ENCODE peak calls at places on chromosomes 7 and 10, in five cellular contexts. Z is mammary epithelial cell, W is cardiac muscle cell, A is tibial artery, K is dorsolateral prefrontal cortex. Q is an unnamed sample.

GRCh38 chr7:31488562-31489203 is 25.2 kb upstream of the ITPRID1 start:
- DNase-seq in Z (peak), W (peak), A (peak), K (peak), Q (peak)

GRCh38 chr7:127598318-127598717 is 4.8 kb downstream of the FSCN3 start:
- DNase-seq in Z (no peak), W (no peak), A (no peak), K (no peak), Q (no peak)

GRCh38 chr10:7300327-7300726 is 110.5 kb downstream of the SFMBT2 start:
- DNase-seq in Z (peak), W (no peak), A (no peak), K (no peak), Q (no peak)

GRCh38 chr7:135169936-135170222 is 628 bp downstream of the CYREN start:
- DNase-seq in Z (no peak), W (no peak), A (no peak), K (no peak), Q (no peak)

GRCh38 chr10:36172574-36172973 is 530.5 kb upstream of the FZD8 start:
- DNase-seq in Z (peak), W (no peak), A (no peak), K (no peak), Q (no peak)

GRCh38 chr7:55435466-55435865 is 70.3 kb downstream of the LANCL2 start:
- DNase-seq in Z (no peak), W (no peak), A (no peak), K (no peak), Q (no peak)

GRCh38 chr10:12390733-12391132 is 41.4 kb downstream of the CAMK1D start:
- DNase-seq in Z (no peak), W (no peak), A (no peak), K (no peak), Q (no peak)

GRCh38 chr7:5780801-5781496 is 514 bp downstream of the RNF216 start:
- DNase-seq in Z (peak), W (peak), A (peak), K (peak), Q (peak)

GRCh38 chr7:94176694-94177200 is 172.6 kb upstream of the BET1 start:
- DNase-seq in Z (no peak), W (no peak), A (no peak), K (no peak), Q (no peak)

GRCh38 chr7:65980478-65981250 is 1.3 kb downstream of the GUSB start:
- DNase-seq in Z (no peak), W (peak), A (peak), K (no peak), Q (no peak)

GRCh38 chr7:94492601-94493000 is 17.0 kb upstream of the CASD1 start:
- DNase-seq in Z (no peak), W (no peak), A (no peak), K (no peak), Q (no peak)

GRCh38 chr10:101570764-101571572 is 17.1 kb downstream of the POLL start:
- DNase-seq in Z (peak), W (no peak), A (no peak), K (no peak), Q (no peak)

GRCh38 chr10:112805701-112806100 is 144.3 kb upstream of the TCF7L2 start:
- DNase-seq in Z (no peak), W (no peak), A (no peak), K (no peak), Q (no peak)

GRCh38 chr10:43343126-43343525 is 28.3 kb upstream of the FXYD4 start:
- DNase-seq in Z (no peak), W (no peak), A (no peak), K (no peak), Q (no peak)

GRCh38 chr7:5424689-5425506 is 1.3 kb upstream of the TNRC18 start:
- DNase-seq in Z (peak), W (peak), A (peak), K (no peak), Q (no peak)

GRCh38 chr7:428896-429827 is 90.5 kb downstream of the PDGFA start:
- DNase-seq in Z (no peak), W (no peak), A (no peak), K (no peak), Q (no peak)

GRCh38 chr10:27744478-27745379 is 890 bp downstream of the MKX start:
- DNase-seq in Z (peak), W (peak), A (peak), K (no peak), Q (no peak)

GRCh38 chr10:97517778-97518561 is 19.2 kb downstream of the UBTD1 start:
- DNase-seq in Z (peak), W (no peak), A (no peak), K (no peak), Q (no peak)

GRCh38 chr7:40419832-40420231 is 285.0 kb downstream of the SUGCT start:
- DNase-seq in Z (no peak), W (peak), A (no peak), K (no peak), Q (no peak)

GRCh38 chr7:4202954-4203353 is 479.1 kb upstream of the FOXK1 start:
- DNase-seq in Z (no peak), W (no peak), A (no peak), K (no peak), Q (no peak)

GRCh38 chr10:120121768-120122167 is 229.2 kb downstream of the SEC23IP start:
- DNase-seq in Z (no peak), W (no peak), A (no peak), K (no peak), Q (no peak)

GRCh38 chr10:126398924-126399323 is 10.6 kb upstream of the ADAM12 start:
- DNase-seq in Z (no peak), W (no peak), A (no peak), K (no peak), Q (no peak)

GRCh38 chr7:75028299-75028698 is 45.3 kb downstream of the RCC1L start:
- DNase-seq in Z (no peak), W (no peak), A (no peak), K (no peak), Q (no peak)

GRCh38 chr10:24925799-24926198 is 26.6 kb downstream of the PRTFDC1 start:
- DNase-seq in Z (no peak), W (no peak), A (no peak), K (no peak), Q (no peak)

GRCh38 chr10:116763440-116763839 is 21.1 kb upstream of the HSPA12A start:
- DNase-seq in Z (no peak), W (no peak), A (no peak), K (no peak), Q (no peak)

GRCh38 chr7:137579913-137580640 is 236.5 kb upstream of the PTN start:
- DNase-seq in Z (peak), W (no peak), A (no peak), K (no peak), Q (no peak)

GRCh38 chr7:151272410-151272809 is 23.9 kb upstream of the SMARCD3 start:
- DNase-seq in Z (no peak), W (no peak), A (peak), K (no peak), Q (no peak)

GRCh38 chr7:103009466-103010219 is 65.0 kb downstream of the FBXL13 start:
- DNase-seq in Z (no peak), W (no peak), A (no peak), K (no peak), Q (no peak)

DNA sequence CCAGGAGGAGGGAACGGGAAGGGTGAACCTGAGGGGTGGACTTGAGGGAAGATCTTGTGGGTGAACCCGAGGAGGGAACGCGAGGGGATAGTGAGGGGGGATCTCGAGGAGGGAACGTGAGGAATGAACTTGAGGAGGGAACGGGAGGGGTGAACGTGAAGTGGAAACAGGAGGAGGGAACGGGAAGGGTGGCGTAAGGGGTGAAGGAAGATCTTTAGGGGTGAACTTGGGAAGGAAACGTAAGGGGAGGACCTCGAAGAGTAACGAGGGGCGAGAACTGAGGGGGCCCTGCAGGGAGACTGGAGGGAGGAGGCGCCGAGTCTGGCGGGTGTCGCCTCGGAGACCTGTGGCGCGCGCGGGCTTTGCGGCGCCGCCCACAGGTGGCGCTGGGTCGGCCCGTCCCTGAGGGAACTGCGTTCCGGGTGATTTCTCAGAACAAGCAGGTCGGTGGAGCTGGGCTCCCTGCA is 677 bp downstream of the MYO3A start:
- DNase-seq in Z (no peak), W (peak), A (no peak), K (no peak), Q (no peak)
- TF ChIP-seq CTCF in Z (no peak), W (peak), A (no peak), K (no peak), Q (no peak)

GRCh38 chr10:78937800-78938694 is 130.7 kb upstream of the ZMIZ1 start:
- DNase-seq in Z (no peak), W (peak), A (no peak), K (no peak), Q (no peak)
- TF ChIP-seq CTCF in Z (no peak), W (no peak), A (no peak), K (no peak), Q (no peak)

GRCh38 chr10:87818505-87819273 is 663 bp upstream of the ATAD1 start:
- DNase-seq in Z (peak), W (peak), A (peak), K (peak), Q (no peak)
- TF ChIP-seq CTCF in Z (peak), W (no peak), A (no peak), K (no peak), Q (no peak)

DNA sequence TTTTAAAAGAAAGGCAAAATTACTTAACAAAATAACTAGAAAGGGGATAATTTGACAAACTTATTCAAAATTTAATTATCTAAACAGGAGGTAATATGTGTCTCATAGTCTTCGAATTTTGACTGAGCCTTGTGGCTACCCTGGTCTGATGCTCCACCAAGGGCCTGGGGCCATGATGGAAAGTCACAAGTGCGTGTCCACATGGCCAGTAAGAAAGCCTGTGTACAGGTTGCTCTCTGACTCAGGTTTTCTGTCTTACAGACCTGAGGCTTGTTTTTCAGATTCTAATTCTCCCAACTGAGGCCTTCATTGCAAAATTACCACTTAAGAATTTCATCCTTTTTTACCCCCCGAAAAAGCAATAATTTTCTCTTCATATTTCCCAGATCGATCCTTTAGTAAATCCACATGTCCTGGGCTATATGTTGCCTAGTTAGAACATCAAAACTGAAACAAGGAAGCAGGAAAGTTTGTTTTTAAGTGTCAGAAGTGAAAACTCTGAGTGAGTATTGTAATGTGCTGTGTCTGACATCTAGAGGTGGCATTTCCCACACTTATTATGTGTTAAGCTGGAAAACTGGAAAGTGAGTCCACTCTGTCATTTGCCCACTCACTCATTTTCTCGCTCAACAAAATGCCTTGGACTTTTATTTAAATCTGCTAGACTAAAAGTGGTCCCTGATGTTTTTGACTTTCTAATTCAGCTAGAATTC is 10.0 kb downstream of the CYP3A43 start:
- DNase-seq in Z (peak), W (no peak), A (no peak), K (no peak), Q (no peak)
- TF ChIP-seq CTCF in Z (peak), W (no peak), A (no peak), K (no peak), Q (no peak)

GRCh38 chr10:69333205-69333604 is 54.9 kb downstream of the HK1 start:
- DNase-seq in Z (peak), W (peak), A (peak), K (no peak), Q (no peak)
- TF ChIP-seq CTCF in Z (peak), W (peak), A (peak), K (no peak), Q (no peak)

GRCh38 chr7:35849158-35849831 is 48.4 kb downstream of the SEPTIN7 start:
- DNase-seq in Z (peak), W (no peak), A (no peak), K (no peak), Q (no peak)
- TF ChIP-seq CTCF in Z (no peak), W (peak), A (no peak), K (no peak), Q (no peak)

GRCh38 chr10:5679606-5680005 is 5.0 kb upstream of the TASOR2 start:
- DNase-seq in Z (peak), W (no peak), A (no peak), K (no peak), Q (no peak)
- TF ChIP-seq CTCF in Z (no peak), W (peak), A (no peak), K (peak), Q (no peak)

Q was measured in omental fat pad.